ENCODE peak calls at places on chromosomes 4 and X, in eight cellular contexts. C, Q, B, M, P, W, T and R are unnamed samples.

GRCh38 chr4:45033676-45034410 is 307.5 kb upstream of the GNPDA2 start:
- DNase-seq in C (no peak), Q (no peak), B (no peak), M (no peak), P (no peak), W (no peak), T (no peak), R (no peak)

GRCh38 chr4:3640587-3640962 is 108.4 kb upstream of the LRPAP1 start:
- DNase-seq in C (no peak), Q (no peak), B (no peak), M (no peak), P (no peak), W (peak; percentile 46), T (no peak), R (no peak)

GRCh38 chr4:57233391-57233790 is 123.2 kb upstream of the IGFBP7 start:
- DNase-seq in C (peak; percentile 30), Q (peak; percentile 13), B (no peak), M (no peak), P (no peak), W (no peak), T (no peak), R (no peak)

GRCh38 chr4:74426101-74426500 is 18.8 kb upstream of the AREG start:
- DNase-seq in C (peak; percentile 80), Q (no peak), B (no peak), M (no peak), P (no peak), W (no peak), T (no peak), R (no peak)

GRCh38 chrX:51332188-51332942 is at the start of gene NUDT10:
- DNase-seq in C (peak; percentile 28), Q (peak; percentile 72), B (no peak), M (no peak), P (peak; percentile 69), W (no peak), T (no peak), R (peak; percentile 0)

GRCh38 chrX:40513012-40513411 is 67.8 kb upstream of the ATP6AP2 start:
- DNase-seq in C (no peak), Q (no peak), B (no peak), M (no peak), P (peak; percentile 67), W (no peak), T (no peak), R (no peak)

GRCh38 chr4:20356565-20356964 is 104.9 kb downstream of the SLIT2 start:
- DNase-seq in C (no peak), Q (no peak), B (no peak), M (peak; percentile 39), P (no peak), W (no peak), T (no peak), R (no peak)

GRCh38 chrX:113058634-113059033 is 218.0 kb upstream of the AMOT start:
- DNase-seq in C (no peak), Q (no peak), B (no peak), M (no peak), P (no peak), W (no peak), T (no peak), R (no peak)

GRCh38 chrX:97672138-97672537 is 788.4 kb downstream of the RPA4 start:
- DNase-seq in C (no peak), Q (no peak), B (no peak), M (no peak), P (no peak), W (no peak), T (no peak), R (no peak)

GRCh38 chrX:113305496-113305895 is 464.9 kb upstream of the AMOT start:
- DNase-seq in C (peak; percentile 52), Q (no peak), B (no peak), M (no peak), P (no peak), W (no peak), T (no peak), R (no peak)

GRCh38 chrX:55033429-55033828 is 2.7 kb upstream of the ALAS2 start:
- DNase-seq in C (no peak), Q (no peak), B (no peak), M (no peak), P (no peak), W (no peak), T (no peak), R (no peak)

GRCh38 chrX:103531002-103531401 is 11.7 kb upstream of the RAB40A start:
- DNase-seq in C (peak; percentile 71), Q (no peak), B (no peak), M (no peak), P (no peak), W (no peak), T (no peak), R (no peak)

GRCh38 chr4:53658029-53658428 is 66.7 kb upstream of the LNX1 start:
- DNase-seq in C (no peak), Q (no peak), B (no peak), M (no peak), P (no peak), W (no peak), T (no peak), R (no peak)

GRCh38 chr4:53653484-53654053 is 62.3 kb upstream of the LNX1 start:
- DNase-seq in C (peak; percentile 38), Q (peak; percentile 52), B (peak; percentile 23), M (no peak), P (no peak), W (no peak), T (no peak), R (peak; percentile 62)

GRCh38 chr4:53654300-53654758 is 63.0 kb upstream of the LNX1 start:
- DNase-seq in C (peak; percentile 39), Q (no peak), B (no peak), M (no peak), P (no peak), W (no peak), T (no peak), R (peak; percentile 67)

GRCh38 chr4:53659112-53659511 is 67.8 kb upstream of the LNX1 start:
- DNase-seq in C (no peak), Q (no peak), B (no peak), M (no peak), P (no peak), W (no peak), T (no peak), R (no peak)

GRCh38 chr4:53656421-53656981 is 65.2 kb upstream of the LNX1 start:
- DNase-seq in C (peak; percentile 74), Q (no peak), B (no peak), M (no peak), P (no peak), W (peak; percentile 61), T (no peak), R (no peak)
- H3K4me3 ChIP-seq in C (peak overlapping the region; percentile 16), Q (no peak overlapping the region), B (no peak overlapping the region), M (no peak overlapping the region), P (no peak overlapping the region), W (no peak overlapping the region), T (no peak overlapping the region), R (no peak overlapping the region)

GRCh38 chr4:25163216-25163615 is 3.0 kb upstream of the SEPSECS start:
- DNase-seq in C (no peak), Q (no peak), B (no peak), M (no peak), P (no peak), W (no peak), T (no peak), R (no peak)
- TF ChIP-seq CTCF in C (no peak), Q (no peak), B (no peak), M (no peak), P (no peak), W (no peak), T (no peak), R (no peak)

GRCh38 chrX:68935362-68935761 is 106.5 kb downstream of the EFNB1 start:
- DNase-seq in C (no peak), Q (no peak), B (no peak), M (no peak), P (no peak), W (no peak), T (no peak), R (no peak)

GRCh38 chrX:68936186-68936585 is 107.4 kb downstream of the EFNB1 start:
- DNase-seq in C (no peak), Q (no peak), B (no peak), M (no peak), P (no peak), W (no peak), T (no peak), R (no peak)

GRCh38 chrX:68937581-68937980 is 108.8 kb downstream of the EFNB1 start:
- DNase-seq in C (no peak), Q (no peak), B (no peak), M (no peak), P (no peak), W (no peak), T (no peak), R (no peak)

GRCh38 chrX:68934922-68935321 is 106.1 kb downstream of the EFNB1 start:
- DNase-seq in C (no peak), Q (no peak), B (no peak), M (no peak), P (no peak), W (no peak), T (no peak), R (no peak)

GRCh38 chrX:68936608-68937007 is 107.8 kb downstream of the EFNB1 start:
- DNase-seq in C (peak; percentile 64), Q (peak; percentile 44), B (no peak), M (no peak), P (no peak), W (no peak), T (no peak), R (no peak)
- H3K4me3 ChIP-seq in C (no peak overlapping the region), Q (no peak overlapping the region), B (no peak overlapping the region), M (no peak overlapping the region), P (no peak overlapping the region), W (no peak overlapping the region), T (no peak overlapping the region), R (no peak overlapping the region)

GRCh38 chr4:58510652-58511051 is 1400.5 kb upstream of the IGFBP7 start:
- DNase-seq in C (no peak), Q (no peak), B (no peak), M (no peak), P (no peak), W (no peak), T (no peak), R (no peak)

GRCh38 chr4:58515206-58515605 is 1405.0 kb upstream of the IGFBP7 start:
- DNase-seq in C (no peak), Q (no peak), B (no peak), M (peak; percentile 62), P (no peak), W (no peak), T (no peak), R (no peak)

GRCh38 chr4:58514299-58514698 is 1404.1 kb upstream of the IGFBP7 start:
- DNase-seq in C (no peak), Q (no peak), B (no peak), M (no peak), P (no peak), W (no peak), T (no peak), R (no peak)
- TF ChIP-seq CTCF in C (no peak), Q (peak; percentile 38), B (no peak), M (no peak), P (no peak), W (no peak), T (no peak), R (no peak)

GRCh38 chr4:164193676-164194075 is 560.3 kb upstream of the SMIM31 start:
- DNase-seq in C (no peak), Q (no peak), B (no peak), M (no peak), P (no peak), W (no peak), T (no peak), R (no peak)
- H3K4me3 ChIP-seq in C (no peak overlapping the region), Q (no peak overlapping the region), B (no peak overlapping the region), M (no peak overlapping the region), P (no peak overlapping the region), W (no peak overlapping the region), T (no peak overlapping the region), R (no peak overlapping the region)

GRCh38 chrX:135605906-135606305 is 85.4 kb downstream of the INTS6L start:
- DNase-seq in C (no peak), Q (no peak), B (no peak), M (no peak), P (no peak), W (no peak), T (no peak), R (no peak)
- TF ChIP-seq CTCF in C (no peak), Q (no peak), B (no peak), M (no peak), P (no peak), W (no peak), T (no peak), R (no peak)